ENCODE peak calls at places on chromosomes 16 and 17, in four cellular contexts. Y is GM12878, Z is K562, J is SK-N-SH. W is an unnamed sample.

GRCh38 chr17:52678211-52678610 is 519.7 kb upstream of the CA10 start:
- DNase-seq in Y (no peak), Z (no peak), J (no peak), W (no peak)

GRCh38 chr16:1973461-1974156 is 1.8 kb downstream of the TBL3 start:
- DNase-seq in Y (no peak), Z (no peak), J (no peak), W (no peak)

GRCh38 chr16:19844945-19845641 is 39.6 kb downstream of the GPRC5B start:
- DNase-seq in Y (no peak), Z (peak), J (no peak), W (no peak)

GRCh38 chr16:50631985-50632576 is 49.0 kb downstream of the SNX20 start:
- DNase-seq in Y (no peak), Z (no peak), J (no peak), W (no peak)

GRCh38 chr16:83116274-83116892 is 489.6 kb downstream of the CDH13 start:
- DNase-seq in Y (no peak), Z (no peak), J (no peak), W (no peak)

GRCh38 chr17:82458885-82459424 is 414 bp downstream of the NARF start:
- DNase-seq in Y (no peak), Z (no peak), J (peak), W (peak)

GRCh38 chr17:62688398-62689140 is 61.1 kb downstream of the MRC2 start:
- DNase-seq in Y (no peak), Z (no peak), J (no peak), W (no peak)

GRCh38 chr17:4161560-4162221 is 18.7 kb downstream of the CYB5D2 start:
- DNase-seq in Y (no peak), Z (peak), J (peak), W (peak)

GRCh38 chr17:910503-911194 is 68.9 kb downstream of the NXN start:
- DNase-seq in Y (no peak), Z (no peak), J (no peak), W (no peak)

GRCh38 chr17:37708616-37709212 is 36.1 kb downstream of the HNF1B start:
- DNase-seq in Y (no peak), Z (no peak), J (no peak), W (no peak)

GRCh38 chr16:50635505-50636392 is 45.4 kb downstream of the SNX20 start:
- DNase-seq in Y (no peak), Z (peak), J (peak), W (peak)

GRCh38 chr17:68248199-68248825 is 469 bp downstream of the AMZ2 start:
- DNase-seq in Y (no peak), Z (no peak), J (no peak), W (no peak)

GRCh38 chr16:78809535-78809934 is 710.1 kb downstream of the WWOX start:
- DNase-seq in Y (no peak), Z (no peak), J (no peak), W (no peak)

GRCh38 chr16:31327675-31328225 is 27.2 kb upstream of the ITGAX start:
- DNase-seq in Y (no peak), Z (no peak), J (no peak), W (no peak)

GRCh38 chr16:12661656-12662172 is 142.0 kb downstream of the CPPED1 start:
- DNase-seq in Y (no peak), Z (peak), J (no peak), W (no peak)

GRCh38 chr17:77581480-77581879 is 377.0 kb upstream of the TNRC6C start:
- DNase-seq in Y (no peak), Z (no peak), J (no peak), W (no peak)

GRCh38 chr16:87185983-87186382 is 131.2 kb downstream of the C16orf95 start:
- DNase-seq in Y (no peak), Z (no peak), J (no peak), W (no peak)

GRCh38 chr17:32627233-32628008 is 140.6 kb downstream of the CDK5R1 start:
- DNase-seq in Y (no peak), Z (no peak), J (peak), W (no peak)

GRCh38 chr16:85195271-85195647 is 83.0 kb upstream of the CIBAR2 start:
- DNase-seq in Y (no peak), Z (no peak), J (no peak), W (no peak)
- H3K4me3 ChIP-seq in Y (no peak), Z (no peak), J (no peak), W (no peak)

GRCh38 chr17:69735285-69735684 is 320.8 kb downstream of the MAP2K6 start:
- DNase-seq in Y (no peak), Z (no peak), J (no peak), W (no peak)
- TF ChIP-seq POLR2AphosphoS5 in Y (no peak), Z (no peak), J (no peak), W (no peak)

GRCh38 chr17:48545539-48545938 is 630 bp upstream of the HOXB2 start:
- DNase-seq in Y (no peak), Z (no peak), J (no peak), W (no peak)

GRCh38 chr17:48544356-48545021 is 420 bp downstream of the HOXB2 start:
- DNase-seq in Y (no peak), Z (peak), J (no peak), W (no peak)

GRCh38 chr17:48546187-48546923 is 1.4 kb upstream of the HOXB2 start:
- DNase-seq in Y (no peak), Z (no peak), J (no peak), W (no peak)

GRCh38 chr17:48543854-48544355 is 1.0 kb downstream of the HOXB2 start:
- DNase-seq in Y (no peak), Z (no peak), J (no peak), W (no peak)

GRCh38 chr17:48545022-48545376 is at the start of gene HOXB2:
- DNase-seq in Y (no peak), Z (peak), J (no peak), W (no peak)
- TF ChIP-seq GABPA in Y (no peak), Z (no peak), J (no peak), W (no peak)

DNA sequence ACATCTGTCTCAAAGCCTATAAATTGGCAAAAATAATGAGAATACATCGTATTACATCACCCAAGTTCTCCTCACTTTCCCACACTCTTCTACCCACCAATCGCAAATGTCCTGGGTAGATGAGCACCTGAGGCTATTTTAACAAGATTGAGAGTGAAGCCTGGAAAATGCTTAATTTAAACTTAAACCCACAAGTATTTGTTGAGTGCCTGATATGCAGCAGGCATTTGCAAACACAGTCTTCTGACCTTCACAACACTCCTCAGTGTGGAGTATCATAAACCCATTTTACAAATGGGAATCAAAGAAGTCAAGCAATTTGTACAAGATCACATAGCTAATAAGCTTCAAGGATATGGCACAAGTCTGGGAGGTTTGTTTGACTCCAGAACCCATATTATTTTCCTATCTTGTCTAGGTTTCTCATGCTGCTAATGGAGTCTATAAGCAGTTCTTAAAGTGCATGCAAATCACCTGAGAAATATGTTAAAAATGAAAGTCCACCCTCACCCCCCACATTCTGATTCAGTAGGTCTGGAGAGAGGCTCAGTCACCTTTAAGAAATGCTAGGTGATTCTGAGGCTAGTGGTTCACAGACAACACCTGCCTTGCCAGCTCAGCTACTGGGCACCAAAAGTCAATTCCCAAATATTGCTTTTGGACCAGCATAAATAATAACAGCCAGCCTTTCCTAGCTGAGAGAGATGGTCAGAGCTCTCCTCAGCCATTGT is 34.9 kb upstream of the CCL2 start:
- DNase-seq in Y (no peak), Z (no peak), J (no peak), W (no peak)
- H3K4me3 ChIP-seq in Y (no peak), Z (no peak), J (no peak), W (no peak)